ENCODE peak calls at places on chromosome 14, in eight cellular contexts. E, W, V, I, O, D, H and P are unnamed samples.

GRCh38 chr14:80978403-80978802 is 23.0 kb downstream of the TSHR start:
- DNase-seq in E (no peak), W (no peak), V (no peak), I (no peak), O (no peak), D (no peak), H (no peak), P (no peak)

GRCh38 chr14:21090940-21091663 is 7.4 kb downstream of the ZNF219 start:
- DNase-seq in E (no peak), W (no peak), V (no peak), I (no peak), O (no peak), D (no peak), H (no peak), P (no peak)

GRCh38 chr14:79544671-79545070 is 666.6 kb downstream of the DIO2 start:
- DNase-seq in E (no peak), W (no peak), V (peak; percentile 98), I (peak; percentile 35), O (peak; percentile 88), D (no peak), H (no peak), P (no peak)

GRCh38 chr14:41285193-41285748 is 321.4 kb upstream of the LRFN5 start:
- DNase-seq in E (peak; percentile 85), W (no peak), V (peak; percentile 19), I (no peak), O (peak; percentile 31), D (no peak), H (peak; percentile 1), P (no peak)

GRCh38 chr14:50792634-50793068 is 38.3 kb downstream of the NIN start:
- DNase-seq in E (no peak), W (no peak), V (no peak), I (no peak), O (no peak), D (no peak), H (no peak), P (no peak)

GRCh38 chr14:49945448-49946319 is 52.8 kb downstream of the ARF6 start:
- DNase-seq in E (no peak), W (no peak), V (no peak), I (no peak), O (no peak), D (no peak), H (no peak), P (no peak)

GRCh38 chr14:92644166-92644565 is 104.3 kb downstream of the LGMN start:
- DNase-seq in E (no peak), W (no peak), V (peak; percentile 75), I (peak; percentile 74), O (peak; percentile 52), D (no peak), H (peak; percentile 94), P (no peak)

GRCh38 chr14:98244966-98245569 is 1026.9 kb downstream of the BCL11B start:
- DNase-seq in E (no peak), W (no peak), V (no peak), I (no peak), O (no peak), D (no peak), H (no peak), P (no peak)

GRCh38 chr14:52391866-52392600 is 77.9 kb downstream of the PTGER2 start:
- DNase-seq in E (no peak), W (no peak), V (peak; percentile 87), I (peak; percentile 36), O (peak; percentile 83), D (no peak), H (no peak), P (no peak)

GRCh38 chr14:95045255-95045701 is 112.1 kb downstream of the DICER1 start:
- DNase-seq in E (no peak), W (no peak), V (no peak), I (no peak), O (no peak), D (no peak), H (no peak), P (no peak)

GRCh38 chr14:32756173-32756572 is 182.5 kb upstream of the NPAS3 start:
- DNase-seq in E (no peak), W (no peak), V (no peak), I (no peak), O (no peak), D (no peak), H (no peak), P (no peak)

GRCh38 chr14:86521032-86521730 is 991.2 kb downstream of the FLRT2 start:
- DNase-seq in E (peak; percentile 44), W (no peak), V (no peak), I (no peak), O (no peak), D (no peak), H (no peak), P (no peak)

GRCh38 chr14:68795602-68796417 is 2.9 kb upstream of the ZFP36L1 start:
- DNase-seq in E (peak; percentile 82), W (no peak), V (peak; percentile 79), I (peak; percentile 72), O (peak; percentile 81), D (no peak), H (peak; percentile 82), P (peak; percentile 83)

GRCh38 chr14:61337893-61338292 is 16.5 kb downstream of the PRKCH start:
- DNase-seq in E (no peak), W (no peak), V (no peak), I (no peak), O (no peak), D (no peak), H (no peak), P (no peak)

GRCh38 chr14:61839452-61839851 is 77.2 kb downstream of the SNAPC1 start:
- DNase-seq in E (no peak), W (no peak), V (peak; percentile 12), I (peak; percentile 3), O (peak; percentile 38), D (no peak), H (no peak), P (no peak)

GRCh38 chr14:63266106-63266505 is 52.6 kb downstream of the GPHB5 start:
- DNase-seq in E (no peak), W (no peak), V (peak; percentile 36), I (no peak), O (no peak), D (no peak), H (no peak), P (no peak)

GRCh38 chr14:50000215-50001145 is 107.6 kb downstream of the ARF6 start:
- DNase-seq in E (peak; percentile 88), W (no peak), V (peak; percentile 94), I (peak; percentile 95), O (peak; percentile 97), D (no peak), H (peak; percentile 62), P (peak; percentile 81)

GRCh38 chr14:54633076-54633475 is 66.1 kb downstream of the SAMD4A start:
- DNase-seq in E (no peak), W (no peak), V (no peak), I (no peak), O (no peak), D (no peak), H (no peak), P (no peak)

GRCh38 chr14:20631821-20632389 is 9.6 kb downstream of the OR6S1 start:
- DNase-seq in E (peak; percentile 80), W (no peak), V (peak; percentile 49), I (peak; percentile 71), O (peak; percentile 61), D (no peak), H (no peak), P (no peak)

GRCh38 chr14:29800961-29801360 is 126.7 kb downstream of the PRKD1 start:
- DNase-seq in E (no peak), W (no peak), V (no peak), I (no peak), O (no peak), D (no peak), H (no peak), P (no peak)

GRCh38 chr14:100534528-100535286 is 52.5 kb downstream of the BEGAIN start:
- DNase-seq in E (peak; percentile 55), W (no peak), V (no peak), I (no peak), O (no peak), D (no peak), H (no peak), P (no peak)

GRCh38 chr14:22781606-22782000 is 15.1 kb downstream of the OXA1L start:
- DNase-seq in E (no peak), W (no peak), V (peak; percentile 20), I (peak; percentile 59), O (peak; percentile 59), D (no peak), H (peak; percentile 19), P (no peak)

GRCh38 chr14:99395904-99396530 is 84.6 kb downstream of the SETD3 start:
- DNase-seq in E (no peak), W (no peak), V (peak; percentile 88), I (no peak), O (peak; percentile 83), D (no peak), H (peak; percentile 31), P (no peak)

GRCh38 chr14:20460458-20461229 is 590 bp downstream of the PIP4P1 start:
- DNase-seq in E (no peak), W (no peak), V (no peak), I (no peak), O (no peak), D (peak; percentile 27), H (peak; percentile 16), P (peak; percentile 59)

DNA sequence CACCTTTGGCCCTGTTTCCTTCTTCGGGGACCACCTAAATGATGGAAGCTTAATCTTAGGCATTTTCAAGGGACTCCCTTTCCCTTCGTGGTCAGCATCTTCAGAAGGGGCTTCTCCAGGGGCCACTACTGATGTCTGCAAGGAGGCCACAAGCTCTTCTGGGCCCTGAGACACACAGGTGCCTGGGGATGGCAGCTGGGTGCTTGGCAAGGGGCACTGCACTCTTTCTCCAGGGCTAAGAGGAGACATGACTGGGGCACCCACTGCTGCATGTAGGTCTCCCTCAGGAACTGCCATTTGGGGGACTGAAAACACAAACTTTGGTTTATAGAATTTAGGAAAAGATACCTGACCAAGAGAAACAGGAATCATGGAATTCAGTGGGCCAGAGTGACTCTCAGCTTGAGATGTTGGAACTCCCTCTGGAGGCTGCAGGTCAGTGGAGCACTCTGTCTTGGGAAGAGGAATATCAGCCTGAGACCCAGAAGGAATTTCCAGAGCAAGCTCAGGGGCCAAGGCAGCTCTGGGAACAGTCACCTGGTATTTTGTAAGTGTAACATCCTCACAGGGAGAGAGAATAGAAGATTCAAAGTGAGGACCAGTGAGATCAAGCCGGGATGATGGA is 16.0 kb downstream of the PLD4 start:
- DNase-seq in E (no peak), W (no peak), V (no peak), I (no peak), O (no peak), D (no peak), H (no peak), P (no peak)
- TF ChIP-seq CTCF in E (peak; percentile 25), W (no peak), V (peak; percentile 9), I (peak; percentile 38), O (peak; percentile 10), D (peak; percentile 14), H (no peak), P (no peak)

GRCh38 chr14:81991998-81992397 is 458.3 kb upstream of the SEL1L start:
- DNase-seq in E (no peak), W (no peak), V (no peak), I (no peak), O (no peak), D (no peak), H (no peak), P (no peak)
- TF ChIP-seq CTCF in E (peak; percentile 15), W (peak; percentile 17), V (no peak), I (peak; percentile 38), O (peak; percentile 6), D (peak; percentile 23), H (no peak), P (peak; percentile 16)

GRCh38 chr14:87869619-87870583 is 123.1 kb downstream of the GALC start:
- DNase-seq in E (no peak), W (no peak), V (peak; percentile 94), I (peak; percentile 74), O (peak; percentile 68), D (no peak), H (peak; percentile 82), P (no peak)
- TF ChIP-seq CTCF in E (no peak), W (no peak), V (no peak), I (no peak), O (no peak), D (no peak), H (no peak), P (no peak)

GRCh38 chr14:71403673-71404072 is 496.4 kb downstream of the PCNX1 start:
- DNase-seq in E (no peak), W (no peak), V (peak; percentile 49), I (peak; percentile 31), O (peak; percentile 36), D (peak; percentile 42), H (peak; percentile 6), P (peak; percentile 61)
- TF ChIP-seq CTCF in E (peak; percentile 4), W (peak; percentile 12), V (peak; percentile 6), I (peak; percentile 34), O (peak; percentile 9), D (peak; percentile 7), H (no peak), P (peak; percentile 43)